ENCODE peak calls at places on chromosomes 7 and 10, in eight cellular contexts. V is smooth muscle cell of the brain vasculature; B is NCI-H1930; M is SK-N-SH; P is GM06990; Z is skeletal muscle cell; S is stimulated activated naive CD4-positive, alpha-beta T cell treated with Interleukin-2 at 50 U/mL for 16 hours; O is frontal cortex. L is an unnamed sample.

GRCh38 chr10:117603726-117604125 is 61.2 kb downstream of the EMX2 start:
- DNase-seq in V (no peak), B (no peak), M (no peak), P (no peak), Z (no peak), S (no peak), O (no peak), L (no peak)

GRCh38 chr10:78602201-78602917 is 466.4 kb upstream of the ZMIZ1 start:
- DNase-seq in V (no peak), B (no peak), M (no peak), P (no peak), Z (no peak), S (no peak), O (no peak), L (no peak)

GRCh38 chr10:79239930-79240713 is 107.1 kb upstream of the PPIF start:
- DNase-seq in V (no peak), B (no peak), M (peak), P (no peak), Z (no peak), S (no peak), O (no peak), L (peak)

GRCh38 chr7:81407094-81407493 is 362.8 kb downstream of the HGF start:
- DNase-seq in V (no peak), B (no peak), M (no peak), P (no peak), Z (no peak), S (no peak), O (no peak), L (no peak)

GRCh38 chr7:129741743-129742213 is 130.3 kb downstream of the NRF1 start:
- DNase-seq in V (no peak), B (peak), M (peak), P (no peak), Z (no peak), S (no peak), O (no peak), L (no peak)

GRCh38 chr7:150943453-150943814 is 34.7 kb downstream of the KCNH2 start:
- DNase-seq in V (no peak), B (no peak), M (no peak), P (no peak), Z (no peak), S (no peak), O (no peak), L (no peak)

GRCh38 chr7:135300913-135301765 is 67.5 kb downstream of the STRA8 start:
- DNase-seq in V (no peak), B (no peak), M (no peak), P (no peak), Z (no peak), S (no peak), O (no peak), L (no peak)

GRCh38 chr7:135179321-135179925 is 8.9 kb upstream of the CYREN start:
- DNase-seq in V (no peak), B (no peak), M (no peak), P (no peak), Z (no peak), S (no peak), O (no peak), L (no peak)

GRCh38 chr7:124276005-124276606 is 243.2 kb upstream of the TMEM229A start:
- DNase-seq in V (no peak), B (no peak), M (peak), P (no peak), Z (no peak), S (no peak), O (no peak), L (peak)

GRCh38 chr7:21044384-21044783 is 257.7 kb upstream of the SP8 start:
- DNase-seq in V (no peak), B (no peak), M (no peak), P (no peak), Z (no peak), S (no peak), O (no peak), L (no peak)

GRCh38 chr10:5640501-5640900 is 25.9 kb downstream of the ASB13 start:
- DNase-seq in V (no peak), B (no peak), M (no peak), P (no peak), Z (no peak), S (no peak), O (no peak), L (no peak)

GRCh38 chr7:151711906-151712771 is 164.8 kb downstream of the PRKAG2 start:
- DNase-seq in V (no peak), B (no peak), M (no peak), P (no peak), Z (no peak), S (no peak), O (no peak), L (no peak)

GRCh38 chr7:29140873-29141468 is 5.4 kb downstream of the CPVL start:
- DNase-seq in V (no peak), B (no peak), M (no peak), P (no peak), Z (no peak), S (no peak), O (no peak), L (no peak)

GRCh38 chr10:116201011-116201410 is 72.0 kb downstream of the GFRA1 start:
- DNase-seq in V (no peak), B (no peak), M (no peak), P (no peak), Z (no peak), S (no peak), O (no peak), L (no peak)

GRCh38 chr7:133284092-133284491 is 31.2 kb downstream of the EXOC4 start:
- DNase-seq in V (no peak), B (no peak), M (no peak), P (no peak), Z (no peak), S (no peak), O (peak), L (no peak)

GRCh38 chr10:7260912-7261700 is 149.7 kb downstream of the SFMBT2 start:
- DNase-seq in V (no peak), B (no peak), M (no peak), P (no peak), Z (peak), S (no peak), O (no peak), L (no peak)

GRCh38 chr10:6108631-6109443 is 20.0 kb downstream of the RBM17 start:
- DNase-seq in V (no peak), B (no peak), M (peak), P (no peak), Z (no peak), S (no peak), O (no peak), L (no peak)

L was measured in BE2C.